ENCODE peak calls at places on chromosome 22, in eight cellular contexts. T is stimulated activated CD4-positive, alpha-beta T cell treated with anti-CD3 and anti-CD28 coated beads, Interleukin-4, amount 100 ng/mL, for 1 hour; R is B cell; P is left colon; G is AG20443; H is Right ventricle myocardium superior; A is iPS-NIHi11; W is Caco-2. B is an unnamed sample.
A peak's percentile ranks its signal among the peaks of the same experiment; 100 is the strongest.

GRCh38 chr22:23591203-23591791 is 11.2 kb upstream of the IGLL1 start:
- DNase-seq in T (peak; percentile 63), R (peak; percentile 74), P (peak; percentile 64), G (peak; percentile 84), H (peak; percentile 69), A (peak; percentile 88), W (peak; percentile 76), B (peak; percentile 71)

GRCh38 chr22:50118557-50119168 is 28.9 kb downstream of the MOV10L1 start:
- DNase-seq in T (no peak), R (no peak), P (no peak), G (peak; percentile 67), H (no peak), A (no peak), W (peak; percentile 82), B (no peak)

GRCh38 chr22:44171486-44172076 is 9.1 kb upstream of the PARVG start:
- DNase-seq in T (no peak), R (no peak), P (no peak), G (no peak), H (no peak), A (no peak), W (no peak), B (no peak)

GRCh38 chr22:19879248-19879575 is 24.5 kb upstream of the GNB1L start:
- DNase-seq in T (no peak), R (no peak), P (no peak), G (no peak), H (no peak), A (no peak), W (no peak), B (no peak)

GRCh38 chr22:38305481-38306448 is 11.5 kb downstream of the CSNK1E start:
- DNase-seq in T (peak; percentile 43), R (peak; percentile 69), P (peak; percentile 59), G (no peak), H (no peak), A (peak; percentile 60), W (peak; percentile 40), B (peak; percentile 51)

GRCh38 chr22:37790234-37790633 is 17.5 kb upstream of the GCAT start:
- DNase-seq in T (no peak), R (no peak), P (no peak), G (no peak), H (no peak), A (no peak), W (no peak), B (no peak)

GRCh38 chr22:39462443-39463147 is 5.8 kb downstream of the MGAT3 start:
- DNase-seq in T (no peak), R (peak; percentile 73), P (no peak), G (no peak), H (peak; percentile 73), A (peak; percentile 64), W (peak; percentile 71), B (no peak)

GRCh38 chr22:23012081-23012622 is 58.2 kb upstream of the GNAZ start:
- DNase-seq in T (no peak), R (no peak), P (no peak), G (no peak), H (no peak), A (no peak), W (no peak), B (peak; percentile 51)

GRCh38 chr22:35663371-35663770 is 15.1 kb downstream of the APOL6 start:
- DNase-seq in T (no peak), R (no peak), P (no peak), G (no peak), H (no peak), A (no peak), W (no peak), B (no peak)

GRCh38 chr22:36971305-36971704 is 47.9 kb downstream of the TST start:
- DNase-seq in T (no peak), R (no peak), P (no peak), G (no peak), H (no peak), A (no peak), W (no peak), B (no peak)

GRCh38 chr22:24954856-24955255 is 2.3 kb downstream of the KIAA1671 start:
- DNase-seq in T (no peak), R (no peak), P (no peak), G (no peak), H (no peak), A (no peak), W (no peak), B (no peak)

GRCh38 chr22:34395370-34395769 is 475.1 kb upstream of the LARGE1 start:
- DNase-seq in T (no peak), R (no peak), P (no peak), G (no peak), H (no peak), A (no peak), W (no peak), B (no peak)

GRCh38 chr22:44446483-44446882 is 51.5 kb downstream of the RTL6 start:
- DNase-seq in T (no peak), R (no peak), P (no peak), G (no peak), H (no peak), A (no peak), W (no peak), B (no peak)